ENCODE peak calls at places on chromosome 1, in five cellular contexts. One of them, this sample, is unnamed.

GRCh38 chr1:230073371-230074035 is 6.5 kb downstream of the GALNT2 start:
- DNase-seq in AG04449: peak
- DNase-seq in IMR-90: peak
- DNase-seq in brain microvascular endothelial cell: peak
- DNase-seq in dorsolateral prefrontal cortex: peak
- DNase-seq in this sample: peak

GRCh38 chr1:102118150-102118549 is 121.4 kb upstream of the OLFM3 start:
- DNase-seq in AG04449: no peak
- DNase-seq in IMR-90: no peak
- DNase-seq in brain microvascular endothelial cell: no peak
- DNase-seq in dorsolateral prefrontal cortex: no peak
- DNase-seq in this sample: no peak

GRCh38 chr1:226001852-226002666 is 2.9 kb upstream of the SDE2 start:
- DNase-seq in AG04449: no peak
- DNase-seq in IMR-90: no peak
- DNase-seq in brain microvascular endothelial cell: peak
- DNase-seq in dorsolateral prefrontal cortex: peak
- DNase-seq in this sample: no peak

GRCh38 chr1:104787866-104788510 is 1038.3 kb downstream of the AMY1C start:
- DNase-seq in AG04449: no peak
- DNase-seq in IMR-90: no peak
- DNase-seq in brain microvascular endothelial cell: no peak
- DNase-seq in dorsolateral prefrontal cortex: no peak
- DNase-seq in this sample: no peak

GRCh38 chr1:224256642-224257041 is 73.3 kb downstream of the NVL start:
- DNase-seq in AG04449: no peak
- DNase-seq in IMR-90: no peak
- DNase-seq in brain microvascular endothelial cell: no peak
- DNase-seq in dorsolateral prefrontal cortex: no peak
- DNase-seq in this sample: no peak

GRCh38 chr1:114756949-114757454 is 782 bp downstream of the CSDE1 start:
- DNase-seq in AG04449: no peak
- DNase-seq in IMR-90: peak
- DNase-seq in brain microvascular endothelial cell: peak
- DNase-seq in dorsolateral prefrontal cortex: no peak
- DNase-seq in this sample: peak

GRCh38 chr1:181028241-181029014 is 5.4 kb upstream of the MR1 start:
- DNase-seq in AG04449: peak
- DNase-seq in IMR-90: peak
- DNase-seq in brain microvascular endothelial cell: no peak
- DNase-seq in dorsolateral prefrontal cortex: no peak
- DNase-seq in this sample: no peak

GRCh38 chr1:161290779-161291178 is 19.0 kb downstream of the MPZ start:
- DNase-seq in AG04449: no peak
- DNase-seq in IMR-90: no peak
- DNase-seq in brain microvascular endothelial cell: no peak
- DNase-seq in dorsolateral prefrontal cortex: no peak
- DNase-seq in this sample: no peak

GRCh38 chr1:8985915-8986813 is 40.1 kb downstream of the SLC2A7 start:
- DNase-seq in AG04449: peak
- DNase-seq in IMR-90: peak
- DNase-seq in brain microvascular endothelial cell: peak
- DNase-seq in dorsolateral prefrontal cortex: peak
- DNase-seq in this sample: peak

GRCh38 chr1:101164776-101165175 is 72.0 kb upstream of the S1PR1 start:
- DNase-seq in AG04449: no peak
- DNase-seq in IMR-90: no peak
- DNase-seq in brain microvascular endothelial cell: no peak
- DNase-seq in dorsolateral prefrontal cortex: no peak
- DNase-seq in this sample: no peak

GRCh38 chr1:17181785-17182464 is 23.0 kb upstream of the PADI1 start:
- DNase-seq in AG04449: no peak
- DNase-seq in IMR-90: no peak
- DNase-seq in brain microvascular endothelial cell: no peak
- DNase-seq in dorsolateral prefrontal cortex: no peak
- DNase-seq in this sample: no peak

GRCh38 chr1:89588480-89588879 is 44.4 kb upstream of the LRRC8C start:
- DNase-seq in AG04449: no peak
- DNase-seq in IMR-90: no peak
- DNase-seq in brain microvascular endothelial cell: no peak
- DNase-seq in dorsolateral prefrontal cortex: no peak
- DNase-seq in this sample: no peak

GRCh38 chr1:25343872-25344271 is 5.7 kb downstream of the TMEM50A start:
- DNase-seq in AG04449: peak
- DNase-seq in IMR-90: peak
- DNase-seq in brain microvascular endothelial cell: peak
- DNase-seq in dorsolateral prefrontal cortex: no peak
- DNase-seq in this sample: peak

GRCh38 chr1:208781391-208782035 is 537.3 kb upstream of the PLXNA2 start:
- DNase-seq in AG04449: no peak
- DNase-seq in IMR-90: no peak
- DNase-seq in brain microvascular endothelial cell: no peak
- DNase-seq in dorsolateral prefrontal cortex: no peak
- DNase-seq in this sample: peak

GRCh38 chr1:245378352-245379144 is 223.8 kb downstream of the KIF26B start:
- DNase-seq in AG04449: no peak
- DNase-seq in IMR-90: no peak
- DNase-seq in brain microvascular endothelial cell: no peak
- DNase-seq in dorsolateral prefrontal cortex: no peak
- DNase-seq in this sample: no peak

GRCh38 chr1:39609618-39610331 is 29.7 kb downstream of the HEYL start:
- DNase-seq in AG04449: no peak
- DNase-seq in IMR-90: no peak
- DNase-seq in brain microvascular endothelial cell: no peak
- DNase-seq in dorsolateral prefrontal cortex: no peak
- DNase-seq in this sample: no peak
- H3K4me3 ChIP-seq in AG04449: no peak
- H3K4me3 ChIP-seq in IMR-90: no peak
- H3K4me3 ChIP-seq in brain microvascular endothelial cell: no peak
- H3K4me3 ChIP-seq in dorsolateral prefrontal cortex: no peak
- H3K4me3 ChIP-seq in this sample: no peak

GRCh38 chr1:15090373-15090772 is 63.2 kb upstream of the TMEM51 start:
- DNase-seq in AG04449: no peak
- DNase-seq in IMR-90: no peak
- DNase-seq in brain microvascular endothelial cell: no peak
- DNase-seq in dorsolateral prefrontal cortex: no peak
- DNase-seq in this sample: no peak
- H3K4me3 ChIP-seq in AG04449: no peak
- H3K4me3 ChIP-seq in IMR-90: no peak
- H3K4me3 ChIP-seq in brain microvascular endothelial cell: no peak
- H3K4me3 ChIP-seq in dorsolateral prefrontal cortex: no peak
- H3K4me3 ChIP-seq in this sample: no peak

GRCh38 chr1:221157026-221157761 is 278.0 kb downstream of the HLX start:
- DNase-seq in AG04449: no peak
- DNase-seq in IMR-90: no peak
- DNase-seq in brain microvascular endothelial cell: no peak
- DNase-seq in dorsolateral prefrontal cortex: no peak
- DNase-seq in this sample: no peak
- H3K4me3 ChIP-seq in AG04449: no peak
- H3K4me3 ChIP-seq in IMR-90: no peak
- H3K4me3 ChIP-seq in brain microvascular endothelial cell: no peak
- H3K4me3 ChIP-seq in dorsolateral prefrontal cortex: no peak
- H3K4me3 ChIP-seq in this sample: no peak

GRCh38 chr1:50981741-50982140 is 11.7 kb downstream of the CDKN2C start:
- DNase-seq in AG04449: no peak
- DNase-seq in IMR-90: no peak
- DNase-seq in brain microvascular endothelial cell: no peak
- DNase-seq in dorsolateral prefrontal cortex: no peak
- DNase-seq in this sample: no peak
- H3K4me3 ChIP-seq in AG04449: no peak
- H3K4me3 ChIP-seq in IMR-90: no peak
- H3K4me3 ChIP-seq in brain microvascular endothelial cell: no peak
- H3K4me3 ChIP-seq in dorsolateral prefrontal cortex: no peak
- H3K4me3 ChIP-seq in this sample: no peak

DNA sequence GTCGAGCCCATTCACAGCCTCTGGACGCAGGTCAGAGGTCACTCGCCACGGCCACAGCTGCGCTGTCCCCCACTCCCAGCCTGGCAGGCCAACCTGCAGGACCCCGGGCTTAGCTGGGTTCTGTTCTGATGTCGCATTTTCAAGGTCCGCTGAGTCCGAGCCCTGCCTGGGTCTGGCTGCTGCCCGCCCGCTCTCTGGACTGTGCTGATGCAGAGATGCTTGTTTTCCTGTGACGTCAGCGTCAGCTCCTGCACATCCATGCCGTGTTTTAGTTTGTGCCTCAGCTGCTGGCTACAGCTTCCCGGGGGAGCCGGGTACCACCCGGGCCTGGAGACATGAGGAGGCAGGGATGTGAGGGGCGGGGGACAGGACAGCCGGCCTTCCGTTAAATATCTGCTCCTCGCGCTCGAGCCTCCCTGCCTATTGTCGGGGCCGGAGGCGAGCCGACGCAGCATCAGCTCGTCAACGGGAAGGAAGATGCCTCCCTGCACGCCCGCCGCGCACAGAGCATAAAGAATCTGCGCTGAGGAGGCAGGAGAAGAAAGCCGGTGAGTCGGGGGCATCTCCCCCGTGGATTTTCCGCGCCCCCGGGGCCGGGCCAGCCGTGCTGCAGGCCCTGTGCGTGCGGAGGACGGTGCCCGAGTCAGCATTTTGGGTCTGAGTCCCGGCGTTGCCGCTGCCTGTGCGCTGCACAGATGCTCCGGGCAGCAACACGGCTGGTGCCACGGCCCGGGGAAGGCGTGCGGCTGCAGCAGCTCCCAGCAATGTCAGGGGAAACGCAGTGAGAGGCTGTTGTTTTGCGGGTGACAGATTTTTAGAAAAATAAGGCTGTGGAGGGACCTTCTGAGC is 23.4 kb downstream of the PRKCZ start:
- DNase-seq in AG04449: no peak
- DNase-seq in IMR-90: peak
- DNase-seq in brain microvascular endothelial cell: peak
- DNase-seq in dorsolateral prefrontal cortex: peak
- DNase-seq in this sample: peak
- H3K4me3 ChIP-seq in AG04449: peak
- H3K4me3 ChIP-seq in IMR-90: peak
- H3K4me3 ChIP-seq in brain microvascular endothelial cell: peak
- H3K4me3 ChIP-seq in dorsolateral prefrontal cortex: peak
- H3K4me3 ChIP-seq in this sample: peak